ENCODE peak calls at places on chromosomes 2 and 18, in eight cellular contexts. B is HCT116, Q is endothelial cell of umbilical vein, T is HepG2, P is WTC11, Y is A549, E is H1, X is GM12878. U is an unnamed sample.
A peak's percentile ranks its signal among the peaks of the same experiment; 100 is the strongest.

GRCh38 chr2:218585541-218585940 is 16.9 kb downstream of the CNOT9 start:
- DNase-seq in B (no peak), Q (no peak), T (no peak), P (no peak), Y (no peak), E (no peak), X (no peak), U (no peak)

GRCh38 chr2:69012310-69013122 is 463 bp upstream of the ANTXR1 start:
- DNase-seq in B (peak; percentile 23), Q (peak; percentile 56), T (peak; percentile 66), P (no peak), Y (peak; percentile 74), E (peak; percentile 64), X (no peak), U (peak; percentile 56)

GRCh38 chr2:188381614-188382013 is 89.9 kb downstream of the GULP1 start:
- DNase-seq in B (peak; percentile 83), Q (peak; percentile 83), T (no peak), P (no peak), Y (peak; percentile 3), E (no peak), X (no peak), U (no peak)

GRCh38 chr2:237199082-237199481 is 113.4 kb downstream of the COPS8 start:
- DNase-seq in B (no peak), Q (no peak), T (no peak), P (no peak), Y (no peak), E (no peak), X (no peak), U (no peak)

GRCh38 chr2:238220892-238221521 is 17.5 kb upstream of the ILKAP start:
- DNase-seq in B (no peak), Q (no peak), T (peak; percentile 62), P (no peak), Y (no peak), E (no peak), X (no peak), U (no peak)

GRCh38 chr18:68152770-68153169 is 562.1 kb downstream of the TMX3 start:
- DNase-seq in B (no peak), Q (no peak), T (peak; percentile 1), P (peak; percentile 73), Y (no peak), E (peak; percentile 60), X (no peak), U (peak; percentile 17)

GRCh38 chr2:17541514-17541950 is 1.0 kb downstream of the VSNL1 start:
- DNase-seq in B (no peak), Q (no peak), T (no peak), P (no peak), Y (no peak), E (no peak), X (no peak), U (no peak)

GRCh38 chr18:12035481-12035880 is 54.2 kb downstream of the IMPA2 start:
- DNase-seq in B (no peak), Q (no peak), T (no peak), P (no peak), Y (no peak), E (peak; percentile 39), X (no peak), U (no peak)

GRCh38 chr2:162473-163135 is 101.2 kb downstream of the SH3YL1 start:
- DNase-seq in B (no peak), Q (no peak), T (no peak), P (no peak), Y (no peak), E (no peak), X (no peak), U (no peak)

GRCh38 chr18:13943338-13943737 is 28.0 kb upstream of the MC2R start:
- DNase-seq in B (no peak), Q (no peak), T (no peak), P (no peak), Y (no peak), E (no peak), X (no peak), U (no peak)

GRCh38 chr2:151973901-151974199 is 125.0 kb downstream of the CACNB4 start:
- DNase-seq in B (no peak), Q (peak; percentile 46), T (peak; percentile 66), P (peak; percentile 31), Y (no peak), E (peak; percentile 55), X (no peak), U (no peak)

GRCh38 chr2:234771985-234772774 is 179.6 kb upstream of the SH3BP4 start:
- DNase-seq in B (no peak), Q (no peak), T (no peak), P (no peak), Y (no peak), E (no peak), X (no peak), U (no peak)

GRCh38 chr2:68390600-68390999 is 25.5 kb downstream of the PLEK start:
- DNase-seq in B (no peak), Q (no peak), T (no peak), P (no peak), Y (no peak), E (no peak), X (no peak), U (no peak)

GRCh38 chr2:205051417-205051816 is 506.1 kb downstream of the PARD3B start:
- DNase-seq in B (no peak), Q (no peak), T (no peak), P (no peak), Y (peak; percentile 2), E (no peak), X (no peak), U (no peak)

GRCh38 chr2:20478961-20479360 is 32.1 kb downstream of the RHOB start:
- DNase-seq in B (no peak), Q (no peak), T (no peak), P (no peak), Y (no peak), E (no peak), X (no peak), U (no peak)

GRCh38 chr18:36309436-36310391 is 12.2 kb downstream of the FHOD3 start:
- DNase-seq in B (peak; percentile 82), Q (peak; percentile 17), T (no peak), P (no peak), Y (peak; percentile 42), E (peak; percentile 42), X (no peak), U (no peak)

GRCh38 chr18:71529708-71530303 is 1014.3 kb downstream of the CBLN2 start:
- DNase-seq in B (no peak), Q (peak; percentile 62), T (no peak), P (no peak), Y (no peak), E (no peak), X (no peak), U (no peak)

DNA sequence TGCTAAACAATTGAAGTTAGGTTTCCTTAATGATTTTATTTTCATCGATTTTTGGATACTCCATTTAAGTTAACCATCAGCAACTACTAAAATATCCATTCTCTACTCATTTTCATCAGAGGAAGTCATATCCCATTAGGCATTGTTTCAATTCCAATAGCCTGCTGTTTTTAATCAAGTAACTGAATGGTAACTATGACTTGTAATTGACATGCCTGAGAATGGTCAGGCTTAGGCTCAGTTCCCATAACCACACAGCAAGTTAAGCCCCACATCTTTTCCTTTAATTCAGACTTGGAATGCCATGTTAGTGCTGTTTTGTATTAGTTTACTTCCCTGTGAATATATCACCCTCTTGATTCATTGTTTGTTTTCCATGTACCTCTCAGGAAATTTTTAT is 398.8 kb downstream of the ARHGAP15 start:
- DNase-seq in B (no peak), Q (no peak), T (no peak), P (no peak), Y (no peak), E (no peak), X (no peak), U (no peak)
- TF ChIP-seq MAX in B (no peak), Q (no peak), T (no peak), P (no peak), Y (no peak), E (no peak), X (no peak), U (no peak)

GRCh38 chr2:101790856-101791255 is 93.3 kb downstream of the MAP4K4 start:
- DNase-seq in B (no peak), Q (no peak), T (no peak), P (no peak), Y (no peak), E (no peak), X (no peak), U (no peak)
- TF ChIP-seq MAX in B (no peak), Q (no peak), T (no peak), P (no peak), Y (no peak), E (no peak), X (no peak), U (no peak)

GRCh38 chr2:47512581-47513083 is 109.7 kb downstream of the MSH2 start:
- DNase-seq in B (peak; percentile 52), Q (peak; percentile 28), T (peak; percentile 54), P (no peak), Y (no peak), E (no peak), X (no peak), U (peak; percentile 42)
- TF ChIP-seq MAX in B (no peak), Q (no peak), T (no peak), P (no peak), Y (no peak), E (no peak), X (no peak), U (no peak)

GRCh38 chr18:9434240-9434701 is 41.0 kb upstream of the RALBP1 start:
- DNase-seq in B (no peak), Q (no peak), T (no peak), P (peak; percentile 24), Y (no peak), E (peak; percentile 55), X (no peak), U (no peak)
- TF ChIP-seq MAX in B (no peak), Q (no peak), T (no peak), P (no peak), Y (no peak), E (peak; percentile 24), X (no peak), U (no peak)